ENCODE peak calls at places on chromosome 2, in four cellular contexts. One of them, this sample, is unnamed.

GRCh38 chr2:195317533-195317932 is 339.5 kb upstream of the SLC39A10 start:
- DNase-seq in HuH-7.5: no peak
- DNase-seq in stimulated activated CD4-positive, alpha-beta T cell treated with anti-CD3 and anti-CD28 coated beads, Interleukin-15, amount 100 ng/mL, for 24 hours: no peak
- DNase-seq in adrenal gland: no peak
- DNase-seq in this sample: no peak

GRCh38 chr2:64906853-64907536 is 82.2 kb upstream of the SLC1A4 start:
- DNase-seq in HuH-7.5: no peak
- DNase-seq in stimulated activated CD4-positive, alpha-beta T cell treated with anti-CD3 and anti-CD28 coated beads, Interleukin-15, amount 100 ng/mL, for 24 hours: no peak
- DNase-seq in adrenal gland: no peak
- DNase-seq in this sample: no peak

GRCh38 chr2:234603619-234604018 is 106.7 kb upstream of the ARL4C start:
- DNase-seq in stimulated activated CD4-positive, alpha-beta T cell treated with anti-CD3 and anti-CD28 coated beads, Interleukin-15, amount 100 ng/mL, for 24 hours: no peak
- DNase-seq in HuH-7.5: no peak
- DNase-seq in adrenal gland: no peak
- DNase-seq in this sample: no peak

GRCh38 chr2:25822190-25823117 is 55.8 kb downstream of the ASXL2 start:
- DNase-seq in adrenal gland: peak
- DNase-seq in stimulated activated CD4-positive, alpha-beta T cell treated with anti-CD3 and anti-CD28 coated beads, Interleukin-15, amount 100 ng/mL, for 24 hours: peak
- DNase-seq in HuH-7.5: no peak
- DNase-seq in this sample: peak

GRCh38 chr2:118112771-118113334 is 24.6 kb downstream of the INSIG2 start:
- DNase-seq in adrenal gland: no peak
- DNase-seq in HuH-7.5: no peak
- DNase-seq in stimulated activated CD4-positive, alpha-beta T cell treated with anti-CD3 and anti-CD28 coated beads, Interleukin-15, amount 100 ng/mL, for 24 hours: no peak
- DNase-seq in this sample: no peak

GRCh38 chr2:119836455-119837142 is 76.9 kb downstream of the PTPN4 start:
- DNase-seq in adrenal gland: no peak
- DNase-seq in stimulated activated CD4-positive, alpha-beta T cell treated with anti-CD3 and anti-CD28 coated beads, Interleukin-15, amount 100 ng/mL, for 24 hours: no peak
- DNase-seq in HuH-7.5: no peak
- DNase-seq in this sample: no peak

GRCh38 chr2:152715854-152716428 is 1.3 kb downstream of the PRPF40A start:
- DNase-seq in HuH-7.5: peak
- DNase-seq in stimulated activated CD4-positive, alpha-beta T cell treated with anti-CD3 and anti-CD28 coated beads, Interleukin-15, amount 100 ng/mL, for 24 hours: peak
- DNase-seq in adrenal gland: no peak
- DNase-seq in this sample: no peak

GRCh38 chr2:200095436-200095835 is 140.1 kb downstream of the MAIP1 start:
- DNase-seq in HuH-7.5: no peak
- DNase-seq in stimulated activated CD4-positive, alpha-beta T cell treated with anti-CD3 and anti-CD28 coated beads, Interleukin-15, amount 100 ng/mL, for 24 hours: no peak
- DNase-seq in adrenal gland: no peak
- DNase-seq in this sample: no peak

GRCh38 chr2:14673351-14673875 is 40.9 kb downstream of the LRATD1 start:
- DNase-seq in adrenal gland: no peak
- DNase-seq in stimulated activated CD4-positive, alpha-beta T cell treated with anti-CD3 and anti-CD28 coated beads, Interleukin-15, amount 100 ng/mL, for 24 hours: no peak
- DNase-seq in HuH-7.5: no peak
- DNase-seq in this sample: no peak

GRCh38 chr2:70087703-70088507 is 628 bp downstream of the PCBP1 start:
- DNase-seq in adrenal gland: peak
- DNase-seq in HuH-7.5: peak
- DNase-seq in stimulated activated CD4-positive, alpha-beta T cell treated with anti-CD3 and anti-CD28 coated beads, Interleukin-15, amount 100 ng/mL, for 24 hours: peak
- DNase-seq in this sample: peak

GRCh38 chr2:102603904-102604303 is 15.4 kb upstream of the SLC9A2 start:
- DNase-seq in HuH-7.5: no peak
- DNase-seq in stimulated activated CD4-positive, alpha-beta T cell treated with anti-CD3 and anti-CD28 coated beads, Interleukin-15, amount 100 ng/mL, for 24 hours: no peak
- DNase-seq in adrenal gland: no peak
- DNase-seq in this sample: no peak

GRCh38 chr2:10370895-10371294 is 68.2 kb downstream of the HPCAL1 start:
- DNase-seq in stimulated activated CD4-positive, alpha-beta T cell treated with anti-CD3 and anti-CD28 coated beads, Interleukin-15, amount 100 ng/mL, for 24 hours: no peak
- DNase-seq in adrenal gland: no peak
- DNase-seq in HuH-7.5: no peak
- DNase-seq in this sample: peak

GRCh38 chr2:15531095-15531854 is 29.9 kb downstream of the NBAS start:
- DNase-seq in HuH-7.5: no peak
- DNase-seq in adrenal gland: no peak
- DNase-seq in stimulated activated CD4-positive, alpha-beta T cell treated with anti-CD3 and anti-CD28 coated beads, Interleukin-15, amount 100 ng/mL, for 24 hours: no peak
- DNase-seq in this sample: no peak

GRCh38 chr2:54206596-54206995 is 49.4 kb downstream of the TSPYL6 start:
- DNase-seq in adrenal gland: no peak
- DNase-seq in HuH-7.5: peak
- DNase-seq in stimulated activated CD4-positive, alpha-beta T cell treated with anti-CD3 and anti-CD28 coated beads, Interleukin-15, amount 100 ng/mL, for 24 hours: no peak
- DNase-seq in this sample: no peak

GRCh38 chr2:148299616-148300015 is 278.7 kb downstream of the MBD5 start:
- DNase-seq in HuH-7.5: no peak
- DNase-seq in stimulated activated CD4-positive, alpha-beta T cell treated with anti-CD3 and anti-CD28 coated beads, Interleukin-15, amount 100 ng/mL, for 24 hours: no peak
- DNase-seq in adrenal gland: no peak
- DNase-seq in this sample: no peak

GRCh38 chr2:189799531-189799930 is 15.3 kb downstream of the PMS1 start:
- DNase-seq in HuH-7.5: no peak
- DNase-seq in adrenal gland: peak
- DNase-seq in stimulated activated CD4-positive, alpha-beta T cell treated with anti-CD3 and anti-CD28 coated beads, Interleukin-15, amount 100 ng/mL, for 24 hours: no peak
- DNase-seq in this sample: no peak

GRCh38 chr2:176132397-176133086 is 3.0 kb downstream of the HOXD8 start:
- DNase-seq in adrenal gland: no peak
- DNase-seq in stimulated activated CD4-positive, alpha-beta T cell treated with anti-CD3 and anti-CD28 coated beads, Interleukin-15, amount 100 ng/mL, for 24 hours: no peak
- DNase-seq in HuH-7.5: no peak
- DNase-seq in this sample: no peak

GRCh38 chr2:238225911-238226697 is 13.7 kb downstream of the HES6 start:
- DNase-seq in adrenal gland: no peak
- DNase-seq in HuH-7.5: no peak
- DNase-seq in stimulated activated CD4-positive, alpha-beta T cell treated with anti-CD3 and anti-CD28 coated beads, Interleukin-15, amount 100 ng/mL, for 24 hours: no peak
- DNase-seq in this sample: no peak

GRCh38 chr2:48693066-48693465 is 62.5 kb downstream of the LHCGR start:
- DNase-seq in adrenal gland: no peak
- DNase-seq in stimulated activated CD4-positive, alpha-beta T cell treated with anti-CD3 and anti-CD28 coated beads, Interleukin-15, amount 100 ng/mL, for 24 hours: no peak
- DNase-seq in HuH-7.5: no peak
- DNase-seq in this sample: no peak

GRCh38 chr2:3113122-3113521 is 264.5 kb downstream of the EIPR1 start:
- DNase-seq in HuH-7.5: no peak
- DNase-seq in stimulated activated CD4-positive, alpha-beta T cell treated with anti-CD3 and anti-CD28 coated beads, Interleukin-15, amount 100 ng/mL, for 24 hours: no peak
- DNase-seq in adrenal gland: no peak
- DNase-seq in this sample: no peak

GRCh38 chr2:8028981-8029380 is 652.9 kb upstream of the ID2 start:
- DNase-seq in adrenal gland: no peak
- DNase-seq in HuH-7.5: no peak
- DNase-seq in stimulated activated CD4-positive, alpha-beta T cell treated with anti-CD3 and anti-CD28 coated beads, Interleukin-15, amount 100 ng/mL, for 24 hours: no peak
- DNase-seq in this sample: no peak

GRCh38 chr2:57848723-57849122 is 197.9 kb upstream of the VRK2 start:
- DNase-seq in HuH-7.5: no peak
- DNase-seq in adrenal gland: no peak
- DNase-seq in stimulated activated CD4-positive, alpha-beta T cell treated with anti-CD3 and anti-CD28 coated beads, Interleukin-15, amount 100 ng/mL, for 24 hours: no peak
- DNase-seq in this sample: no peak

GRCh38 chr2:195408196-195408595 is 248.8 kb upstream of the SLC39A10 start:
- DNase-seq in adrenal gland: no peak
- DNase-seq in HuH-7.5: no peak
- DNase-seq in stimulated activated CD4-positive, alpha-beta T cell treated with anti-CD3 and anti-CD28 coated beads, Interleukin-15, amount 100 ng/mL, for 24 hours: no peak
- DNase-seq in this sample: no peak

GRCh38 chr2:102289129-102289528 is 22.2 kb upstream of the IL1RL1 start:
- DNase-seq in adrenal gland: no peak
- DNase-seq in stimulated activated CD4-positive, alpha-beta T cell treated with anti-CD3 and anti-CD28 coated beads, Interleukin-15, amount 100 ng/mL, for 24 hours: no peak
- DNase-seq in HuH-7.5: no peak
- DNase-seq in this sample: no peak

GRCh38 chr2:231800493-231801091 is 14.3 kb downstream of the COPS7B start:
- DNase-seq in stimulated activated CD4-positive, alpha-beta T cell treated with anti-CD3 and anti-CD28 coated beads, Interleukin-15, amount 100 ng/mL, for 24 hours: peak
- DNase-seq in HuH-7.5: peak
- DNase-seq in adrenal gland: peak
- DNase-seq in this sample: peak

GRCh38 chr2:177021686-177022085 is 190.9 kb upstream of the HNRNPA3 start:
- DNase-seq in adrenal gland: no peak
- DNase-seq in stimulated activated CD4-positive, alpha-beta T cell treated with anti-CD3 and anti-CD28 coated beads, Interleukin-15, amount 100 ng/mL, for 24 hours: no peak
- DNase-seq in HuH-7.5: no peak
- DNase-seq in this sample: no peak

GRCh38 chr2:66987747-66988146 is 409.4 kb upstream of the ETAA1 start:
- DNase-seq in HuH-7.5: no peak
- DNase-seq in adrenal gland: no peak
- DNase-seq in stimulated activated CD4-positive, alpha-beta T cell treated with anti-CD3 and anti-CD28 coated beads, Interleukin-15, amount 100 ng/mL, for 24 hours: no peak
- DNase-seq in this sample: no peak

GRCh38 chr2:65297544-65297943 is 69.9 kb downstream of the ACTR2 start:
- DNase-seq in adrenal gland: no peak
- DNase-seq in stimulated activated CD4-positive, alpha-beta T cell treated with anti-CD3 and anti-CD28 coated beads, Interleukin-15, amount 100 ng/mL, for 24 hours: no peak
- DNase-seq in HuH-7.5: no peak
- DNase-seq in this sample: no peak

GRCh38 chr2:30273574-30273929 is 42.2 kb downstream of the LBH start:
- DNase-seq in HuH-7.5: no peak
- DNase-seq in adrenal gland: no peak
- DNase-seq in stimulated activated CD4-positive, alpha-beta T cell treated with anti-CD3 and anti-CD28 coated beads, Interleukin-15, amount 100 ng/mL, for 24 hours: peak
- DNase-seq in this sample: no peak

GRCh38 chr2:24978661-24979060 is 6.9 kb upstream of the DNAJC27 start:
- DNase-seq in adrenal gland: no peak
- DNase-seq in stimulated activated CD4-positive, alpha-beta T cell treated with anti-CD3 and anti-CD28 coated beads, Interleukin-15, amount 100 ng/mL, for 24 hours: no peak
- DNase-seq in HuH-7.5: no peak
- DNase-seq in this sample: no peak

GRCh38 chr2:201795608-201796477 is 10.5 kb upstream of the CDK15 start:
- DNase-seq in adrenal gland: peak
- DNase-seq in stimulated activated CD4-positive, alpha-beta T cell treated with anti-CD3 and anti-CD28 coated beads, Interleukin-15, amount 100 ng/mL, for 24 hours: no peak
- DNase-seq in HuH-7.5: peak
- DNase-seq in this sample: no peak

GRCh38 chr2:149902104-149902503 is 314.5 kb upstream of the MMADHC start:
- DNase-seq in HuH-7.5: no peak
- DNase-seq in adrenal gland: no peak
- DNase-seq in stimulated activated CD4-positive, alpha-beta T cell treated with anti-CD3 and anti-CD28 coated beads, Interleukin-15, amount 100 ng/mL, for 24 hours: no peak
- DNase-seq in this sample: no peak

GRCh38 chr2:26016012-26016742 is 17.7 kb upstream of the RAB10 start:
- DNase-seq in adrenal gland: no peak
- DNase-seq in stimulated activated CD4-positive, alpha-beta T cell treated with anti-CD3 and anti-CD28 coated beads, Interleukin-15, amount 100 ng/mL, for 24 hours: no peak
- DNase-seq in HuH-7.5: no peak
- DNase-seq in this sample: no peak

GRCh38 chr2:241091734-241092445 is 10.2 kb downstream of the MTERF4 start:
- DNase-seq in HuH-7.5: no peak
- DNase-seq in adrenal gland: no peak
- DNase-seq in stimulated activated CD4-positive, alpha-beta T cell treated with anti-CD3 and anti-CD28 coated beads, Interleukin-15, amount 100 ng/mL, for 24 hours: no peak
- DNase-seq in this sample: no peak